ENCODE peak calls at places on chromosomes 12 and 14, in five cellular contexts. J, W, P, H and I are unnamed samples.

GRCh38 chr12:123062682-123063426 is 82.4 kb downstream of the ARL6IP4 start:
- DNase-seq in W (no peak), J (peak), P (peak), H (no peak), I (peak)

GRCh38 chr12:50618864-50619609 is 114.3 kb downstream of the DIP2B start:
- DNase-seq in W (no peak), H (no peak), P (peak), J (peak), I (no peak)

GRCh38 chr12:14886271-14886670 is 617 bp upstream of the MGP start:
- DNase-seq in W (no peak), P (no peak), J (no peak), H (no peak), I (no peak)

GRCh38 chr12:72178871-72179270 is 93.3 kb upstream of the TRHDE start:
- DNase-seq in J (no peak), W (no peak), H (no peak), P (no peak), I (no peak)

GRCh38 chr12:75606146-75606545 is 94.7 kb upstream of the KRR1 start:
- DNase-seq in W (no peak), H (no peak), P (no peak), J (no peak), I (no peak)

GRCh38 chr12:113700943-113701342 is 229.3 kb upstream of the LHX5 start:
- DNase-seq in H (no peak), J (peak), W (no peak), P (peak), I (no peak)

GRCh38 chr12:52042706-52043385 is 8.4 kb upstream of the NR4A1 start:
- DNase-seq in P (no peak), J (no peak), W (no peak), H (no peak), I (no peak)

GRCh38 chr14:71539660-71540285 is 392.5 kb upstream of the RGS6 start:
- DNase-seq in P (no peak), H (no peak), W (no peak), J (no peak), I (no peak)

GRCh38 chr12:42162198-42162597 is 17.5 kb upstream of the GXYLT1 start:
- DNase-seq in W (no peak), J (peak), P (peak), H (no peak), I (no peak)

GRCh38 chr14:22887990-22888378 is 5.0 kb downstream of the REM2 start:
- DNase-seq in J (no peak), P (no peak), H (peak), W (no peak), I (no peak)

GRCh38 chr14:76666746-76667145 is 94.5 kb upstream of the VASH1 start:
- DNase-seq in H (no peak), P (no peak), J (no peak), W (no peak), I (no peak)

GRCh38 chr14:93926873-93927571 is at the start of gene FAM181A:
- DNase-seq in H (no peak), W (no peak), J (no peak), P (no peak), I (no peak)

DNA sequence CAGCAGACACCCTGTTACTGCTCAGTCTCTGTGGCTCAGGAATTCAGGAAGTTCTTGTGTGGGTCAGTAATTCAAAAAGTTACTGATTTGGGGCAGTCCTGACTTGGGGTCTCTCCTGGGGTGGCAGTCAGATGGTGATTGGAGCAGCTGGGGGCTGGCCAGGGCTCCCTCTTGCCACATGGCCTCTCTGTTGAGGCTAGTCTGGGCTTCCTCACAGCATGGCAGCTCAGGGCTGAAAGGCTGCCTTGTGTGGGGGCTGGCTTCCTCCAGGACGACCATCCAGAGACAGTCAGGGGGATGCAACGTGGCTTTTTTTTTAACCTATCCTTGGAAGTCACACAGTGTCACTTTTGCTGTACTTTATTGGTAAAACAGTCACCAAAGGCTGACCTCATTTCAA is 61.3 kb downstream of the CACNA1C start:
- DNase-seq in W (no peak), J (no peak), P (no peak), H (no peak), I (no peak)
- TF ChIP-seq RAD21 in W (no peak), J (no peak), P (no peak), H (no peak), I (no peak)

GRCh38 chr12:103905730-103906349 is 24.4 kb upstream of the HSP90B1 start:
- DNase-seq in P (no peak), J (no peak), H (no peak), W (no peak), I (no peak)
- TF ChIP-seq BHLHE40 in P (no peak), J (no peak), H (no peak), W (no peak), I (no peak)

GRCh38 chr14:34982421-34983147 is at the start of gene SRP54:
- DNase-seq in H (peak), P (peak), W (peak), J (peak), I (peak)

GRCh38 chr14:34983148-34983760 is 462 bp downstream of the SRP54 start:
- DNase-seq in H (no peak), W (no peak), P (no peak), J (no peak), I (no peak)

GRCh38 chr14:34980337-34980900 is 2.4 kb upstream of the SRP54 start:
- DNase-seq in H (no peak), J (no peak), P (no peak), W (no peak), I (no peak)

GRCh38 chr14:34978444-34978843 is 4.3 kb upstream of the SRP54 start:
- DNase-seq in H (no peak), P (no peak), J (no peak), W (no peak), I (no peak)

DNA sequence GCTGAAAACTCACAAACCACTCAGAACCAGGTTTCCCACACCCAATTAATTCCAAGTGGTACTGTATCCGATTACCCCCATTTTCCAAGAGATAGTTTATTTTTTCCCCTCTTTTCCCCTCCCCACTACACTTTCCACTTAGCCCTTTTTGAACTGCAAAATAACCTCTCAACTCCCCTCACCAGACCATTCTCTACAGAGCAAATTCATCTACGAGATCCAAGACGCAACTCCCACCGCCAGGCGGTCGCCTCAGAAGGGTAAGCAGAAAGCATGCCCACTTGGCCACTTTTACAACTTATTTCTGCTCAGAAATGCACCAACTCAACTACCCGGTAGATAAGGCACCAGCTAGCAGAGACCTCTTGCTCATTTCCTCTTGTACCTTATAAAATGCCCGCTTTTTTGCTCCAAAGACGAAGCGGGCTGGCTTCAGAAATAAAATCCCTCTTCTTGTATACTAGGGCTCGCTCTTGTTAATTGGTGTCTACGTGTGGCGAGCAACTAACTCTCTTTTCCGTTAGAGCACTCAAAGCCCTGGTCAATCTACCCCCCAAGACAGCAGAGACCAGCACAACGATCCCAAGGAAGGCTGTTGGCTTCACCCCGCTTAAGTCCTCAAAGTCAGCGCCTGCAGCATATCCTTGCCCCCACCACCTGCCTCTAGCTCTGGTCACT is 910 bp upstream of the SRP54 start:
- DNase-seq in P (peak), W (no peak), H (no peak), J (peak), I (no peak)
- TF ChIP-seq RAD21 in P (no peak), W (no peak), H (no peak), J (no peak), I (no peak)

GRCh38 chr12:108618079-108618952 is 15.4 kb downstream of the SELPLG start:
- DNase-seq in P (peak), W (peak), H (no peak), J (peak), I (peak)
- TF ChIP-seq BHLHE40 in P (no peak), W (peak), H (peak), J (no peak), I (no peak)

GRCh38 chr14:44866770-44867169 is 95.0 kb downstream of the KLHL28 start:
- DNase-seq in H (no peak), P (no peak), J (no peak), W (no peak), I (no peak)
- TF ChIP-seq RAD21 in H (no peak), P (no peak), J (no peak), W (no peak), I (no peak)

GRCh38 chr12:92244036-92244435 is 98.4 kb upstream of the BTG1 start:
- DNase-seq in P (no peak), J (peak), H (no peak), W (no peak), I (no peak)
- TF ChIP-seq BHLHE40 in P (no peak), J (no peak), H (no peak), W (no peak), I (no peak)

GRCh38 chr12:27207626-27208413 is 36.3 kb upstream of the STK38L start:
- DNase-seq in W (no peak), J (peak), H (peak), P (no peak), I (no peak)
- TF ChIP-seq RAD21 in W (no peak), J (no peak), H (peak), P (no peak), I (no peak)

DNA sequence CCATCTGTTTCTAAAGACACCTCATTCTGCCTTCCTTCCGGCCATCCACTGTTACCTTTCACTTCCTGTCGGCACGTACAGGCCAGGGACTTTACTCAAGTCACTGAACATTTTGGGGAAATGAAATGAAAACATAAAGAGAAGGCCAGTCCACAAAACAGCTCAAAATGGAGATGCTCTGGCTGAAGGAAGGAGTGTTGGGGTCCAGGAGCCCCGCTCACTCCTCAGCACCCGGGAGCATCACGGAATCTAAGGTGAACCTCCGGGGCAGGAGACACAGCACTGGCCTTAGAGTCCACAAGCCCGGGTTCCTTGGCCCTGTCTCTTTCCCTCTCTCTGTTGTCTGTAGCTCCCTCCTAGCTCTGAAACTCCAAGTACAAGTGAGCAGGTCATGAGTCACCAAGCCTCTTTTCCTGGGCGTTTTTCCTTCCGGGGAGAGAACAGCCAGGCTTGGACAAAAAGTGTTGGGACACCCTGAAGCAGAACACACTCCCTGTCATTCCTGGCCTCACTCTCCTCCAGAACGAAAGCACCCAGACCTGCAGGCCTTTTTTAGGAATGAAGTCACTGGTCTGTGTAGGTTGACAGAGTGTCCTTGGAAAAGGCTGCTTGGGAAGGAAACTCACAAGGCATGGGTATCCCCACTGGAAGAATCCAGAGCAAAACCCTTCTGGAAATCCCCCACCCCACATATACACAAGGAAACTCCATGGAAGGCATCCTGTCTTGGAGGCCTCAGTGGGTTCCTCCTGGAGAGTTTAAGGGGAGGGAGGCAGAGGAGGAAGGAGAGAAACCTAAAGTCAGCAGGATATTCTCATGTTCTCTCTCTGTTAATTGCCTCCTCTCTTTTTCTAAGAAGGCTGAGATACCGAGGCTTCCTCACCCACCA is 245.3 kb downstream of the ZFP36L1 start:
- DNase-seq in H (no peak), J (peak), W (no peak), P (peak), I (no peak)
- TF ChIP-seq BHLHE40 in H (no peak), J (no peak), W (no peak), P (no peak), I (no peak)

GRCh38 chr12:8996682-8997405 is 7.5 kb downstream of the KLRG1 start:
- DNase-seq in H (peak), J (peak), W (no peak), P (no peak), I (no peak)
- TF ChIP-seq RAD21 in H (no peak), J (no peak), W (no peak), P (no peak), I (no peak)